ENCODE peak calls at places on chromosomes 1 and 21, in ten cellular contexts. T is T-cell; H is fibroblast of the aortic adventitia; R is thyroid gland; Y is NAMALWA; X is Daoy; G is left ventricle myocardium inferior; O is anterior cingulate cortex; V is stimulated activated CD4-positive, alpha-beta T cell treated with anti-CD3 and anti-CD28 coated beads, Interleukin-2, amount 100 ng/mL, for 48 hours; E is activated T-helper 1 cell treated with anti-CD3 and anti-CD28 coated beads, Interleukin-12 subunit alpha, Interleukin-12 subunit beta, Interleukin-2, Interleukin-4 antibody, amounts not matched to agents 30 ng/mL and 10 ng/mL and 1 ng/mL, durations not matched to agents 14 hours and 24 hours and 36 hours. B is an unnamed sample.

GRCh38 chr1:39395357-39395831 is 96.0 kb upstream of the BMP8A start:
- DNase-seq in Y (no peak), V (no peak), H (peak), T (no peak), E (no peak), O (no peak), X (peak), R (no peak), G (no peak), B (no peak)

GRCh38 chr1:52603680-52604501 is 1.7 kb downstream of the GPX7 start:
- DNase-seq in Y (no peak), X (peak), G (no peak), H (no peak), V (no peak), O (no peak), T (no peak), R (peak), E (no peak), B (no peak)

GRCh38 chr1:27994060-27994459 is 34.3 kb downstream of the XKR8 start:
- DNase-seq in E (no peak), T (no peak), O (no peak), Y (no peak), G (no peak), H (no peak), V (no peak), X (no peak), R (no peak), B (no peak)

GRCh38 chr1:234409328-234409727 is 36.1 kb downstream of the COA6 start:
- DNase-seq in Y (no peak), X (no peak), R (no peak), H (no peak), T (no peak), O (no peak), E (peak), G (no peak), V (no peak), B (no peak)

GRCh38 chr1:109713636-109714035 is 1.6 kb downstream of the GSTM5 start:
- DNase-seq in E (no peak), T (no peak), R (no peak), G (no peak), V (no peak), X (no peak), Y (no peak), H (no peak), O (no peak), B (no peak)

GRCh38 chr1:106447466-106447865 is 609.0 kb upstream of the PRMT6 start:
- DNase-seq in E (no peak), T (no peak), V (no peak), H (no peak), X (no peak), G (no peak), Y (no peak), O (no peak), R (no peak), B (no peak)

GRCh38 chr1:21663251-21663950 is 5.8 kb downstream of the RAP1GAP start:
- DNase-seq in V (no peak), R (peak), H (no peak), X (no peak), Y (no peak), O (peak), T (no peak), E (no peak), G (peak), B (no peak)

GRCh38 chr1:20150969-20151368 is 11.8 kb downstream of the PLA2G2F start:
- DNase-seq in O (no peak), X (no peak), H (no peak), R (no peak), Y (no peak), G (no peak), V (no peak), T (no peak), E (no peak), B (no peak)

GRCh38 chr1:168408531-168409242 is 128.0 kb downstream of the TBX19 start:
- DNase-seq in Y (no peak), T (no peak), O (no peak), G (no peak), V (peak), E (peak), X (peak), R (no peak), H (peak), B (no peak)

GRCh38 chr1:83029916-83030315 is 969.0 kb downstream of the TTLL7 start:
- DNase-seq in Y (no peak), R (no peak), X (no peak), H (no peak), T (no peak), G (no peak), O (no peak), E (no peak), V (no peak), B (no peak)

GRCh38 chr1:32273389-32274208 is 18.3 kb upstream of the HDAC1 start:
- DNase-seq in V (peak), O (no peak), X (peak), H (peak), T (peak), R (peak), G (no peak), E (peak), Y (peak), B (no peak)

GRCh38 chr1:156618853-156619581 is at the start of gene HAPLN2:
- DNase-seq in X (peak), G (no peak), R (no peak), V (no peak), T (no peak), Y (peak), O (peak), H (no peak), E (no peak), B (no peak)

GRCh38 chr21:45494851-45495680 is 47.2 kb downstream of the SLC19A1 start:
- DNase-seq in V (no peak), H (no peak), T (no peak), X (no peak), R (no peak), E (no peak), G (no peak), Y (no peak), O (no peak), B (no peak)

GRCh38 chr1:55262822-55263221 is 47.7 kb upstream of the USP24 start:
- DNase-seq in R (no peak), O (no peak), H (peak), G (no peak), X (peak), Y (no peak), T (no peak), E (no peak), V (no peak), B (no peak)

GRCh38 chr1:162357681-162358266 is 18.9 kb downstream of the SPATA46 start:
- DNase-seq in E (no peak), T (no peak), H (peak), G (no peak), V (no peak), Y (peak), R (no peak), O (no peak), X (peak), B (no peak)

GRCh38 chr1:217498209-217498608 is 132.7 kb downstream of the GPATCH2 start:
- DNase-seq in T (no peak), O (no peak), E (no peak), G (no peak), R (no peak), Y (no peak), X (no peak), V (no peak), H (no peak), B (no peak)

GRCh38 chr1:174114788-174115448 is 44.4 kb upstream of the RABGAP1L start:
- DNase-seq in E (peak), Y (peak), O (no peak), G (no peak), X (peak), T (no peak), H (peak), R (no peak), V (peak), B (no peak)

GRCh38 chr1:93810316-93810715 is 68.7 kb downstream of the DNTTIP2 start:
- DNase-seq in V (no peak), T (no peak), X (no peak), O (no peak), R (no peak), G (no peak), Y (no peak), E (no peak), H (peak), B (no peak)